ENCODE peak calls at places on chromosomes 2 and 18, in seven cellular contexts. M, V, S, Y, X, I and Q are unnamed samples.

GRCh38 chr18:79926715-79927596 is 24.5 kb downstream of the SLC66A2 start:
- DNase-seq in M (peak), V (no peak), S (no peak), Y (peak), X (no peak), I (no peak), Q (no peak)

GRCh38 chr2:171089489-171089888 is 71.2 kb downstream of the TLK1 start:
- DNase-seq in M (no peak), V (no peak), S (no peak), Y (no peak), X (no peak), I (no peak), Q (no peak)

GRCh38 chr2:96099861-96100798 is 16.2 kb downstream of the ADRA2B start:
- DNase-seq in M (no peak), V (no peak), S (no peak), Y (peak), X (no peak), I (peak), Q (no peak)

GRCh38 chr2:158795110-158795924 is at the start of gene DAPL1:
- DNase-seq in M (no peak), V (peak), S (no peak), Y (no peak), X (no peak), I (peak), Q (no peak)

GRCh38 chr2:38430196-38430595 is 53.1 kb upstream of the ATL2 start:
- DNase-seq in M (no peak), V (no peak), S (no peak), Y (no peak), X (no peak), I (no peak), Q (no peak)

GRCh38 chr2:180564051-180564450 is 416.4 kb upstream of the UBE2E3 start:
- DNase-seq in M (no peak), V (no peak), S (no peak), Y (no peak), X (no peak), I (no peak), Q (no peak)

GRCh38 chr2:240424341-240425235 is 10.9 kb upstream of the GPC1 start:
- DNase-seq in M (no peak), V (no peak), S (no peak), Y (peak), X (no peak), I (no peak), Q (peak)

GRCh38 chr18:4454548-4455112 is 477 bp downstream of the DLGAP1 start:
- DNase-seq in M (no peak), V (no peak), S (no peak), Y (no peak), X (no peak), I (peak), Q (no peak)

GRCh38 chr2:207144191-207144795 is 21.5 kb downstream of the KLF7 start:
- DNase-seq in M (no peak), V (no peak), S (no peak), Y (no peak), X (no peak), I (no peak), Q (no peak)

GRCh38 chr2:99340669-99341236 is 3.6 kb downstream of the EIF5B start:
- DNase-seq in M (no peak), V (no peak), S (peak), Y (no peak), X (peak), I (no peak), Q (no peak)

GRCh38 chr2:151730242-151730975 is 3.9 kb downstream of the NEB start:
- DNase-seq in M (no peak), V (no peak), S (no peak), Y (no peak), X (no peak), I (no peak), Q (no peak)

GRCh38 chr18:35620765-35621164 is 39.2 kb downstream of the GALNT1 start:
- DNase-seq in M (no peak), V (no peak), S (no peak), Y (no peak), X (no peak), I (no peak), Q (no peak)

GRCh38 chr18:74806700-74807416 is 209.2 kb downstream of the ZNF407 start:
- DNase-seq in M (no peak), V (no peak), S (peak), Y (no peak), X (no peak), I (no peak), Q (no peak)

GRCh38 chr18:77092104-77093066 is 40.2 kb downstream of the MBP start:
- DNase-seq in M (no peak), V (no peak), S (no peak), Y (no peak), X (no peak), I (no peak), Q (no peak)
- H3K4me3 ChIP-seq in M (no peak), V (no peak), S (no peak), Y (no peak), X (no peak), I (no peak), Q (no peak)

DNA sequence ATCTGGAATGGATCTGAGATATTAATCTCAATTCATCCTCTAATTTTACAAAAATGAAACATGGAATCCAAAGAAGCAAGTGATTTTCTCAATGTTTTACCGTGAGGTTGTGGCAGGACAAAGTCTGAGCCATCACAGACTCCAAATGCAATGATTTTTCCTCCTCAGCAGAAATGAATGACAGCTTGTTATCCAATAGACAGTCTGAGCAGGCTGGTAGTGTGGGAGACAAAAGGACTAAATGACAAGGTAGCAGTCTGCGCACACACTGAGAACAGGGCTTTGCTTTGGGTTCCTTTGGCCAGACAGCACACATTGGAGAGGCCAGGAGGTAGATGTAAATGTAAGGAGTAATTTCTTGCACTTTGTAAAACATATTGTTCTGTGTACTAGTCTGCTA is 50.4 kb upstream of the RGPD4 start:
- DNase-seq in M (no peak), V (no peak), S (no peak), Y (no peak), X (no peak), I (no peak), Q (no peak)
- TF ChIP-seq EP300 in M (no peak), V (no peak), S (no peak), Y (no peak), X (no peak), I (no peak), Q (no peak)

DNA sequence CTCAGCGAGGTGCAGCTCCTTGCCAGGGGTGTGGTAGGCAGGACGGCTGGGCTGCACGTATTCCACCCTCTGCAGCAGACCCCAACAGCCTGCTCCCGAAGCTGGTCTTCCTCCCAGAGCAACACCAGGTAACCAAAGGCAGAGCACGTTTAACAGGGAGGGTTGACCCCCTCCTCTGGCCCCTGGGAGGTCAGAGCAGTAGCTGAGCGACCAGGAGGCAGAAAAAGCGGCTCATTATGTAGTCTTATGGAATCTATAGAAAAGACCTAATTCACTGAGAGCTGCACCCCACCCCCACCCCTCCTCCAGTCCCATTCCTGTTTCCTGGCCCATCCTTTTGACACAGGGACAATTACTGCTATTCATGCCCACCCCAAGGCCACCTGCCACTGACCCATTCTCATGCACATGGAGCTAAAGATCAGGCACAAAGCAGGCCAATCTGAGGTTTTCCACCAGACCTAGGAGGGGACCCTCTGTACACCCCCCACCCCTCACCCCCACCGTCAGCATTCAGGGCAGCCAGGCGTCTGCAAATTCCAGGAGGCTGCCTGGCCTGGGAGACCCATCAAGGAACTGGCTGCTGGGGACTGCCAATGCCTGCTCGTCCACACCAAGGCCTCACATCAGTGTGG is 60.9 kb upstream of the FZD7 start:
- DNase-seq in M (no peak), V (no peak), S (no peak), Y (no peak), X (no peak), I (no peak), Q (no peak)
- H3K27ac ChIP-seq in M (no peak), V (no peak), S (no peak), Y (no peak), X (no peak), I (no peak), Q (no peak)

GRCh38 chr18:54958711-54959625 is at the start of gene CCDC68:
- DNase-seq in M (peak), V (peak), S (peak), Y (no peak), X (peak), I (no peak), Q (no peak)
- H3K4me3 ChIP-seq in M (peak), V (peak), S (peak), Y (peak), X (peak), I (no peak), Q (peak)

GRCh38 chr2:1588051-1588993 is 156.0 kb downstream of the PXDN start:
- DNase-seq in M (peak), V (no peak), S (no peak), Y (no peak), X (no peak), I (no peak), Q (no peak)

GRCh38 chr2:1591461-1591770 is 152.9 kb downstream of the PXDN start:
- DNase-seq in M (no peak), V (no peak), S (no peak), Y (no peak), X (no peak), I (no peak), Q (no peak)

GRCh38 chr2:1591978-1592907 is 152.1 kb downstream of the PXDN start:
- DNase-seq in M (peak), V (no peak), S (peak), Y (peak), X (peak), I (peak), Q (peak)

GRCh38 chr2:1588994-1589611 is 155.2 kb downstream of the PXDN start:
- DNase-seq in M (no peak), V (no peak), S (no peak), Y (no peak), X (no peak), I (no peak), Q (no peak)

DNA sequence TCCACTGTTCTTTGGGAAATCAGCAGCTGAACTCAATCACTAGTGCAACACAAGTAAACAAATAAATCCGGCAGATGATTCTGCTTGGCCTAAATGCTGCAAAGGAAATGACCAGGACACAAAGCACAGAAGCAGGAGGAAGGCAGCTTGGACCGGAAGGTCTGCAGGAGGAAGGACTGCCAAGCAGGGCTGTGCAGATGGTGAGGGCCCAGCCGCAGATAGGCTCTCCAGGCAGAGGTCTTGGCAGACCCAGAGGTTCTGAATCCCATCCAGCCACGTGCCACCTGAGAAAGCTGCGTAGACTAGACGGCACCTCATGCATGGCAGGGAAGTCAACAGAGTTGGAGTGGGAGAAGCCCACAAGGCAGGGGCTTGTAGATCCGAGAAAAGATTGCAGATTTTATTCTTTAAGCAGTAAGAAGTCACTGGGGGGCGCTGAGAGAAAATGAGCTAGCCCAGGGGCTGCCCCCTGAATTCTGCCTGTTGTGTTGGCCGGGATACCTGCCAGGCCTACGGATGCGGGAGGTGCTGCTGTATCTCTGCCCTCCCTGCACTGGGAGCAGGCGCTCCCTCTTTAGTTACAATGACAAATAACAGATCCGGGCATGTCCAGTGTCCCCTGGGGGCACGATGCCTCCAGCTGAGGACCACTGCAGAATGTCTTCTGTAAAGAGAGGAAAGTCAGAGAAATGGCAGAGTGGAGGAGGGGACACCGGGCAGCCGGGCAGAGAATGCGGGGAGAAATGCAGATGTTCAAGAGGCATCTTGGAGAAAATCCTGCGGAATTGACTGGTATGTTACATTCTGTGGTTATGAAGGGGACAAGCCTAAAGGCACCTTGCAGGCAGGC is 153.5 kb downstream of the PXDN start:
- DNase-seq in M (no peak), V (no peak), S (no peak), Y (no peak), X (no peak), I (peak), Q (no peak)
- TF ChIP-seq EP300 in M (no peak), V (no peak), S (no peak), Y (no peak), X (no peak), I (peak), Q (no peak)

GRCh38 chr2:200408428-200409311 is 101.2 kb downstream of the KCTD18 start:
- DNase-seq in M (no peak), V (no peak), S (peak), Y (no peak), X (peak), I (no peak), Q (no peak)
- H3K27ac ChIP-seq in M (no peak), V (no peak), S (peak), Y (no peak), X (peak), I (peak), Q (no peak)

DNA sequence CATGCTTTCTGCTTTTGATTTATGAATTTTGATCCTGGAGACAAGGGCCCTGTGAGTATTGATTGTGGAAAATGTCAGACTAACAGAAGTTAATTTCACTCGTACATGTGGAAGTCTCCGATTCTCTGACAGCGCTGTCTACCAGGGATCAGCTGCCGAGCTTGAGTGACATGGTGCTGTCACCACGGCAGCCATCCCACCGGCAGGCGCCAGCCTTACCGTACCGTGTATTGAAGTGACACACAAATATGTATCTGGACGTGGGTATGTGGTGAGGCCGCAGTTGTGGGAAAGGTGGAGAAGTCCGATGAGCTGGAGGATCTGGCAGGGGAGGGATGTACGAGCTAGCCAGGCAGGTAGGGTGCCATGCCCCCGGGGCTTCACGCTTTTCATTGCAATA is 863.8 kb downstream of the GALR1 start:
- DNase-seq in M (no peak), V (no peak), S (no peak), Y (no peak), X (no peak), I (no peak), Q (no peak)
- H3K4me3 ChIP-seq in M (no peak), V (no peak), S (no peak), Y (no peak), X (no peak), I (no peak), Q (no peak)

DNA sequence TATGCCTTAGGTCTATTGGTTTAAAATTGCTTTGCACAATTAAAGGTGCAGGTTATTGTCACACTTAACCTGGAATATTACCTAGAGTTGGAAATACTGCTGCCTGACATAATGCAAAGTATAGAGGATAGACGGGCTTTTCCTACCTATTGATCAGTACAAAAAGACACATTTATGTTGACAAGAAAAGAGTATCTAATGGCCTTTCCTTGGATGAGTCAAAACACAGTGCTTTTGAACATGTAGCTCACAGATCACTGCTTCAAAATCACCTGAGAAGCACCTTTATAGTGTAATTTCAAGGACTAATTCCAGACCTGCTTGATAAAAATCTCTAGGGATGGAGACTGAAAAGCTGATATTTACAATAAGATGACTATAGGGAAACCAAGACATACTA is 262.8 kb downstream of the DCC start:
- DNase-seq in M (no peak), V (no peak), S (no peak), Y (no peak), X (no peak), I (no peak), Q (no peak)
- TF ChIP-seq EP300 in M (no peak), V (no peak), S (no peak), Y (no peak), X (no peak), I (no peak), Q (no peak)

DNA sequence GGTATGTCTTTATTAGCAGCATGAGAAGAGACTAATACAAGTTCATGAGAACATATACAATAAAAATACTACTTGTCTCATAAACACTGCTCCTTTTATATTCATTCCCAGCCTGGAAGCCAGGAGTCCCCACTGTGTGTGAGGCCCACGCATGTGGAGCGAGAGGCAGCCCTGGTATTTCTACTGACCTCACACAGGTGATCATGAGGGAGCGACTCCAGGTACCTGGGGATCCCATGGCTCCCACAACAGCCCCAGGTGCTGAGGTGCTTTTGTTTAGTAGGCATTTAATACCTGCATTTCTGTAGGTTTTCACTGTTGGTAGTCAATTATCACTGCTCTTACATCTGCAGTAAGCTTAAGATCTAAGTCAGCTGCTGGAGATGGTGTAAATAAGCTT is 75.2 kb downstream of the ZNF516 start:
- DNase-seq in M (no peak), V (no peak), S (no peak), Y (no peak), X (no peak), I (no peak), Q (no peak)
- H3K27ac ChIP-seq in M (no peak), V (no peak), S (no peak), Y (no peak), X (no peak), I (no peak), Q (no peak)

DNA sequence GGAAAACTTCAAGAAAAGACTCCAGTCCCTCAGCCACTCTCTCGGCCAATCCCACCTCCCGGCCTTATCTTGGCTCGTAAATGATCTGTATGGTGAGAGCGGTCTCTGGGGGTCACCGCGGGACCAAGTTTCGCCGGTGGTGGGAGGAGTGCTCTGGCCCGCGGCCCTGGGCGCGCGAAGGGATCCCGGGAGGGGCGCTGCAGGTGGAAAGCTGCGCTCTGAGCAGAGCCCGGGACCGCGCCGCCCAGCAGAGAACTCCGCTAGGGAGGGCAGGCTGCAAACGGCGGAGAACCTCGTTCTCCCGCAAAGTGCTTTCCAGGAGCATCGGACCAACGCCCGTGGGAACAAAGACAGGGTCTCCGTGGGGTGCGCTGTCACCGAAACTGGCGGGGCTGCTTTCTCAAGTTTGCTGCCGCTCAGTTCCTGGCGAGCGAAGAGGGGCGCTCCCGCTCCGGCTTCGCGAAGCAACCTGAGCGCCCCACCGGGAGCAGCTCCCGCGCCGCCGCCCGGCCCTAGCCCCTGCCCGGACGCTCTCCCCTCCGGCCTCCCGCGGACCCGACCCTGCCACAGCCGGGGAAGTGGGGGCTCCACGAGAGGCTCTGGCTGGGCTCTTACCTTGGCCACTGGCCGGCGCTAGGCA is 508 bp downstream of the LRP2 start:
- DNase-seq in M (no peak), V (no peak), S (peak), Y (no peak), X (peak), I (peak), Q (no peak)
- H3K4me3 ChIP-seq in M (peak), V (peak), S (peak), Y (peak), X (no peak), I (peak), Q (peak)